ENCODE peak calls at places on chromosome 10, in seven cellular contexts. L is cardiac fibroblast, K is GM12865, I is HFFc6, V is HFF-Myc, D is neural progenitor cell, Z is IMR-90. H is an unnamed sample.

GRCh38 chr10:123135415-123136141 is at the start of gene HMX3:
- DNase-seq in L (peak; percentile 54), K (peak; percentile 81), I (no peak), V (no peak), D (peak; percentile 93), Z (peak; percentile 23), H (peak; percentile 38)

GRCh38 chr10:61390841-61391240 is 62.3 kb downstream of the TMEM26 start:
- DNase-seq in L (no peak), K (no peak), I (no peak), V (no peak), D (no peak), Z (no peak), H (no peak)

GRCh38 chr10:7819126-7819470 is 793 bp downstream of the TAF3 start:
- DNase-seq in L (peak; percentile 59), K (peak; percentile 58), I (peak; percentile 55), V (no peak), D (peak; percentile 82), Z (peak; percentile 45), H (peak; percentile 40)

GRCh38 chr10:118259288-118259906 is 82.7 kb downstream of the FAM204A start:
- DNase-seq in L (peak; percentile 15), K (peak; percentile 38), I (no peak), V (no peak), D (peak; percentile 90), Z (peak; percentile 6), H (peak; percentile 85)

GRCh38 chr10:98212204-98212603 is 55.8 kb downstream of the LOXL4 start:
- DNase-seq in L (no peak), K (no peak), I (no peak), V (no peak), D (no peak), Z (no peak), H (no peak)

GRCh38 chr10:78960316-78960800 is 108.4 kb upstream of the ZMIZ1 start:
- DNase-seq in L (peak; percentile 93), K (no peak), I (peak; percentile 88), V (peak; percentile 10), D (no peak), Z (peak; percentile 90), H (no peak)

GRCh38 chr10:29805134-29805691 is 170.4 kb upstream of the SVIL start:
- DNase-seq in L (no peak), K (no peak), I (no peak), V (no peak), D (no peak), Z (no peak), H (no peak)

GRCh38 chr10:15141136-15142067 is 27.1 kb downstream of the NMT2 start:
- DNase-seq in L (no peak), K (peak; percentile 84), I (no peak), V (no peak), D (peak; percentile 53), Z (no peak), H (no peak)

GRCh38 chr10:6213257-6213905 is 10.6 kb downstream of the PFKFB3 start:
- DNase-seq in L (no peak), K (no peak), I (no peak), V (no peak), D (no peak), Z (no peak), H (no peak)

GRCh38 chr10:60810437-60811182 is 32.3 kb downstream of the CDK1 start:
- DNase-seq in L (peak; percentile 78), K (no peak), I (peak; percentile 41), V (no peak), D (no peak), Z (peak; percentile 60), H (no peak)

GRCh38 chr10:14698487-14699170 is 76.1 kb downstream of the FAM107B start:
- DNase-seq in L (peak; percentile 33), K (peak; percentile 34), I (peak; percentile 79), V (peak; percentile 88), D (no peak), Z (peak; percentile 83), H (no peak)

GRCh38 chr10:34861293-34862004 is 46.4 kb upstream of the PARD3 start:
- DNase-seq in L (peak; percentile 13), K (no peak), I (no peak), V (no peak), D (peak; percentile 16), Z (peak; percentile 40), H (peak; percentile 35)

GRCh38 chr10:101310528-101311439 is 43.2 kb upstream of the BTRC start:
- DNase-seq in L (peak; percentile 5), K (no peak), I (no peak), V (no peak), D (peak; percentile 37), Z (no peak), H (no peak)

GRCh38 chr10:114304017-114304565 is 65.0 kb downstream of the VWA2 start:
- DNase-seq in L (peak; percentile 87), K (peak; percentile 89), I (peak; percentile 86), V (peak; percentile 78), D (peak; percentile 91), Z (peak; percentile 88), H (peak; percentile 87)

GRCh38 chr10:3426190-3426845 is 253.7 kb upstream of the PITRM1 start:
- DNase-seq in L (peak; percentile 87), K (no peak), I (peak; percentile 50), V (peak; percentile 55), D (no peak), Z (peak; percentile 82), H (no peak)

GRCh38 chr10:48552946-48553564 is 51.8 kb downstream of the ARHGAP22 start:
- DNase-seq in L (no peak), K (no peak), I (no peak), V (no peak), D (no peak), Z (no peak), H (no peak)

GRCh38 chr10:49606981-49607535 is 3.1 kb upstream of the SLC18A3 start:
- DNase-seq in L (peak; percentile 90), K (peak; percentile 73), I (peak; percentile 41), V (peak; percentile 9), D (peak; percentile 93), Z (peak; percentile 45), H (peak; percentile 97)

GRCh38 chr10:127033569-127034175 is 128.4 kb downstream of the DOCK1 start:
- DNase-seq in L (no peak), K (no peak), I (no peak), V (no peak), D (no peak), Z (no peak), H (no peak)

GRCh38 chr10:18868919-18869318 is 179.7 kb upstream of the MALRD1 start:
- DNase-seq in L (no peak), K (no peak), I (no peak), V (no peak), D (no peak), Z (no peak), H (no peak)

GRCh38 chr10:127040756-127041155 is 135.5 kb downstream of the DOCK1 start:
- DNase-seq in L (no peak), K (no peak), I (no peak), V (no peak), D (no peak), Z (no peak), H (no peak)

GRCh38 chr10:13201132-13201531 is 33.0 kb downstream of the UCMA start:
- DNase-seq in L (no peak), K (no peak), I (peak; percentile 73), V (no peak), D (no peak), Z (peak; percentile 75), H (no peak)

DNA sequence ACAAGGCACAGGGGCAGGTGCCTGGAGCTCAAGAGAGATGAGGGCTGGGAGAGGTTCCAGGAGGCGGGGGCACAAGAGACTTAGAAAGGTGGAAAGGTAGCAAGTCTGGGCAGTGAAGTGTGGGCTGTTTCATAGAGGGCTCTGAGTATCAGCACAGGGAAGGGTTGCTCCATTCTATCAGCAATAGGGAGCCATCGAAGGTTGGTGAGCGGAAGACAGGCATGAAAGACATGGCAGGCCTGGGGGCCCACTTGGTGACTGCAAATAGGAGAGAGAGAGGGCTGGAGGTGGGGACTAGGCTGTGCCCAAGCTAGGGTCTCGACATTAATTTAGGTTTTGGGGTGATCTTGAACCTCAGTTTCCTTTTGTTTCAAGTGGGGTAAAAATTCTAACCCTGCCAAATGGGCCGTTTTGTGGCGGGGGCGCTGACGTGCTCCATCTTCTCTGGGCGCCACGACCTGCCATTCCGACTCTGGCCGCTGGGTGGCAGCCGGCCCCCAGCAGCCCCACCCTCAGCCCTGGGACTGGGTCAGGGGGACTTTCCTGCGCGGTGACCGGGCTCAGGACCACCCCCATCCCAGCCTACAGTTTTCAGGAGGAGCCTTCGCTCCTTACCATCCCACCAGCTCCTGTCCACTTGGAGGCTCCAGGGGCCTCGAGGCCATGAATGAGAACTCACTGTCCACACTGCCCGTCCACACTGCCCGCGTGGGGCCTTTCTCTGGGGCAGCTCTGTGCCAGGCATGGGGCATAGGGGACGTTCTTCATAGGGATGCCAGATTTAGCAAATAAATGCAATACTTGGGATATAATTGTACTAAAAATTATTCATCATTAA is 37.2 kb upstream of the PCBD1 start:
- DNase-seq in L (peak; percentile 41), K (peak; percentile 47), I (no peak), V (no peak), D (peak; percentile 82), Z (no peak), H (peak; percentile 85)
- TF ChIP-seq CTCF in L (peak; percentile 96), K (peak; percentile 92), I (peak; percentile 98), V (peak; percentile 93), D (peak; percentile 85), Z (peak; percentile 77), H (peak; percentile 96)

DNA sequence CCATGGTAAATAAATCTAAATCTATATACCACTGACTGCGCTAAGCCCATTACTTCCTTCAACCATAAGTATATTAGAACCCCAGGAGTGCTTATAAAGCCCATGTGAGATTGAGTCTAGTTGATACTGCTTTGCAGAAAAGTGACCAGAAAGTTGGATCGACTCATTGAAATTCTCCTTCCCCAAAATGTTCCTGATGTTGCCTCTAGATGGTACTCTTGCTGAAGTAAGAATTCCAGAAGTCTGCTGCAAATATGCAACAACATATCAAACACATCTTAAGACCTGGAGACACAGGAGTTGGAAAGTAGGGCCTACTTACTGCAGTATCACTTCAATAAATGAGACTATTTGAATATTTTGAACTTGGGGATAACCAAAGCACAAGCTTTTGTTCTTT is 550.8 kb downstream of the IPMK start:
- DNase-seq in L (peak; percentile 66), K (no peak), I (peak; percentile 26), V (no peak), D (peak; percentile 7), Z (peak; percentile 32), H (no peak)
- TF ChIP-seq CTCF in L (peak; percentile 64), K (no peak), I (peak; percentile 74), V (peak; percentile 34), D (peak; percentile 53), Z (peak; percentile 51), H (peak; percentile 11)

GRCh38 chr10:103659674-103660363 is 166.3 kb downstream of the NEURL1 start:
- DNase-seq in L (peak; percentile 93), K (peak; percentile 37), I (peak; percentile 85), V (peak; percentile 59), D (peak; percentile 53), Z (peak; percentile 91), H (peak; percentile 46)
- TF ChIP-seq CTCF in L (peak; percentile 28), K (no peak), I (peak; percentile 52), V (no peak), D (no peak), Z (peak; percentile 26), H (no peak)

DNA sequence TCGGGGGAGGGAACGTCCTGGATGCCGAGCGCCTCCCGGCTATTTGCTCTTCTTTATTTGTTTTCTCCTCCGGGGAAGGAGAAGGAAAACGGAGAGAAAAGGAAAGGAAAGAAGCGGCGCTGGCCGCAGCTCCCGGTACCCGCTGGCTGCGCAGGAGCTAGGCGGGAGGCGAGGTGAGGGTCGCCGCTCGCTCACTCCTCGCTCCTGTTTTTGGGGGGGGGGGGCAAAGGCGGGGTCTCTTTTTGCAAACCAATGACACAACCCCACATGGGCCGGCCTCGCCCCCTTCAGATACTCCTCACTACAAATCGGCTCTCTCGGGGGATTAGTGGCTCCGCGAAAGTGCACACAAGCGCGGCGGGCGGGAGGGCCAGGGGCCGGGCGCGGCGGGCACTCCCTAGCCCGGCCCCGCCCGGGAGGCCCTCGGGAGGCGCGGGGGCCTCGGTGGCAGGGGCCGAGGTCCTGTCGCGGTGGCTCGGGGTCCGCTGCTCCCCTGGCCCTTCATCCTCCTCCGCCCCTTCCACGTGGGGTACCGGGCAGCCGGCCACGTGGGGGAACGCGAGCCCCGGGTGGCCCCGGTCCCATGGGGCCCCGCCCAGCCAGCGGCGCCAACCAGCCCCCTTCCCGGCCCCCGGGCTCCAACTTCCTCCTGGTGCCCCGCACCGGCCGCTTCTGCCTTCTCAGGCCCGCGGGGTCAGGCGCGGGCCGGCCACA is 650 bp upstream of the CTBP2 start:
- DNase-seq in L (peak; percentile 92), K (no peak), I (peak; percentile 74), V (peak; percentile 68), D (peak; percentile 97), Z (peak; percentile 85), H (peak; percentile 82)
- TF ChIP-seq CTCF in L (no peak), K (no peak), I (no peak), V (peak; percentile 32), D (peak; percentile 65), Z (peak; percentile 47), H (no peak)